ENCODE peak calls at places on chromosomes 5 and 9, in five cellular contexts. I is CD8-positive, alpha-beta memory T cell; C is mammary epithelial cell; A is Panc1; K is stomach. E is an unnamed sample.
A peak's percentile ranks its signal among the peaks of the same experiment; 100 is the strongest.

GRCh38 chr5:42632501-42632900 is 124.1 kb upstream of the CCDC152 start:
- DNase-seq in I (no peak), C (no peak), A (no peak), K (no peak), E (no peak)

GRCh38 chr5:173341911-173342535 is 13.8 kb upstream of the STC2 start:
- DNase-seq in I (no peak), C (no peak), A (no peak), K (no peak), E (no peak)

GRCh38 chr5:36692791-36693763 is 86.7 kb downstream of the SLC1A3 start:
- DNase-seq in I (no peak), C (peak; percentile 57), A (no peak), K (peak; percentile 72), E (no peak)

GRCh38 chr5:172146748-172147092 is 41.3 kb downstream of the STK10 start:
- DNase-seq in I (no peak), C (no peak), A (no peak), K (no peak), E (no peak)

GRCh38 chr5:92977766-92978555 is 603.1 kb downstream of the NR2F1-AS1 start:
- DNase-seq in I (no peak), C (no peak), A (no peak), K (no peak), E (no peak)

GRCh38 chr5:43389679-43390329 is 22.4 kb downstream of the CCL28 start:
- DNase-seq in I (peak; percentile 5), C (peak; percentile 86), A (peak; percentile 88), K (peak; percentile 53), E (peak; percentile 50)

GRCh38 chr9:3337515-3337914 is 188.3 kb downstream of the RFX3 start:
- DNase-seq in I (no peak), C (peak; percentile 75), A (no peak), K (no peak), E (no peak)

GRCh38 chr9:70159630-70160029 is 99.1 kb upstream of the SMC5 start:
- DNase-seq in I (no peak), C (no peak), A (no peak), K (no peak), E (no peak)

GRCh38 chr9:116142706-116143492 is 10.7 kb upstream of the PAPPA start:
- DNase-seq in I (no peak), C (peak; percentile 61), A (no peak), K (no peak), E (no peak)

GRCh38 chr9:81380504-81380903 is 308.8 kb downstream of the TLE1 start:
- DNase-seq in I (no peak), C (no peak), A (no peak), K (no peak), E (no peak)

GRCh38 chr5:154756871-154757646 is 1.9 kb downstream of the LARP1 start:
- DNase-seq in I (peak; percentile 28), C (peak; percentile 29), A (no peak), K (peak; percentile 48), E (peak; percentile 34)

GRCh38 chr5:112799661-112800060 is 61.4 kb upstream of the SRP19 start:
- DNase-seq in I (no peak), C (no peak), A (no peak), K (no peak), E (no peak)

GRCh38 chr5:42487821-42488220 is 64.6 kb downstream of the GHR start:
- DNase-seq in I (no peak), C (no peak), A (no peak), K (no peak), E (no peak)

GRCh38 chr5:138824924-138825863 is 49.9 kb downstream of the LRRTM2 start:
- DNase-seq in I (no peak), C (no peak), A (no peak), K (no peak), E (peak; percentile 7)

GRCh38 chr9:969693-970309 is 6.7 kb upstream of the DMRT3 start:
- DNase-seq in I (no peak), C (no peak), A (no peak), K (no peak), E (no peak)

GRCh38 chr5:178784391-178784790 is 53.9 kb upstream of the ZNF354A start:
- DNase-seq in I (no peak), C (no peak), A (no peak), K (no peak), E (no peak)

GRCh38 chr5:66810747-66811355 is 214.7 kb downstream of the MAST4 start:
- DNase-seq in I (no peak), C (no peak), A (no peak), K (no peak), E (no peak)

GRCh38 chr5:102762095-102762534 is 7.0 kb downstream of the PAM start:
- DNase-seq in I (no peak), C (peak; percentile 87), A (no peak), K (no peak), E (no peak)

GRCh38 chr5:101997235-101997634 is 298.8 kb downstream of the SLCO4C1 start:
- DNase-seq in I (no peak), C (no peak), A (no peak), K (no peak), E (no peak)

GRCh38 chr5:110896901-110897300 is 158.1 kb downstream of the SLC25A46 start:
- DNase-seq in I (no peak), C (peak; percentile 35), A (no peak), K (no peak), E (no peak)

GRCh38 chr9:15104826-15105420 is 194.7 kb upstream of the FREM1 start:
- DNase-seq in I (peak; percentile 3), C (peak; percentile 20), A (peak; percentile 25), K (no peak), E (peak; percentile 48)

GRCh38 chr9:13689925-13690324 is 410.4 kb upstream of the MPDZ start:
- DNase-seq in I (no peak), C (no peak), A (no peak), K (no peak), E (no peak)

GRCh38 chr9:100474082-100474949 is 1.4 kb downstream of the TMEFF1 start:
- DNase-seq in I (no peak), C (peak; percentile 9), A (no peak), K (no peak), E (no peak)

GRCh38 chr9:100473271-100474081 is 527 bp downstream of the TMEFF1 start:
- DNase-seq in I (no peak), C (peak; percentile 35), A (no peak), K (peak; percentile 26), E (peak; percentile 24)

GRCh38 chr9:100472725-100473261 is at the start of gene TMEFF1:
- DNase-seq in I (peak; percentile 6), C (peak; percentile 5), A (no peak), K (peak; percentile 30), E (peak; percentile 6)

GRCh38 chr9:100474950-100475276 is 2.0 kb downstream of the TMEFF1 start:
- DNase-seq in I (no peak), C (no peak), A (no peak), K (no peak), E (no peak)

DNA sequence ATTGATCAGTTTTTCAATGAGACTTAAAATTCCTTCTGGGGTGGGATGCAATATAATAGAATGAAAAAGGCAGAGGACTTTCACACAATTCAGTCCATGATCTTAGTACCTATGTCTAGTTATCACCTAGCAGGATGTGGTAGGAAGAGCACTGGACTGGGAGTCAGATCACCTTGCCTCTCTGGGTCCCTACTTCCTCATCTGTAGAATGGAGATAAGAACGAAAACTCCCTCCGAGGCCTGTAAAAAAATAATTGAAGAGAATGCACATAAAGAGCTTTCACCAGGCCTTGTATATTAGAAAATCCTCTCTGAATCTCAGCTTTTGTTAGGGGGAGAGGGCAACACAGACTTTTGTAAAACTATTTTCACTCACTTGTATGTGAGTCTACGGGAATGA is 681 bp upstream of the TMEFF1 start:
- DNase-seq in I (no peak), C (no peak), A (no peak), K (no peak), E (no peak)
- H3K4me3 ChIP-seq in I (no peak overlapping the region), C (no peak overlapping the region), A (peak overlapping the region; percentile 58), K (no peak overlapping the region), E (no peak overlapping the region)

DNA sequence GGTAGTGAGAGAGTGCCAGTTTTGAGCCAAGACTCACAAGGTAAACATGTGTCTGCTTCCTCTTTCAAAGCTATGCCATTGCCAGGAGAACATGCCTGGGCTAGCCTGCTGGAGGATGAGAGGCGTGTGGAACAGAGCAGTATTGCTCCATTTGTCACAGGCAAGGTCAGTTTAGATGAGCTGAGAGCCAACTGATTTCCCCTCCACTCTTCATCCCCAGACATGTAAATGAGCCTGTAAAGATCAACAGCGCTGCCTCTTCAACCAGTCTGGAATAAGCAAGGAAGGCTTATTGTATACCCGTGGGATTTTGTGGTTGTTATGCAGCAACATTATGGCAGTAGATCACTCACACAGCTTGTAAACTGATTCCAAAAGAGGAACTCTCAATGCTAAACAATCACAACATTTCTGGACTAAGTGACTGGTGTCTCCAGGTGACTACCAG is 8.2 kb upstream of the GDNF start:
- DNase-seq in I (no peak), C (peak; percentile 94), A (no peak), K (no peak), E (no peak)
- H3K27ac ChIP-seq in I (no peak overlapping the region), C (peak overlapping the region; percentile 52), A (no peak overlapping the region), K (no peak overlapping the region), E (no peak overlapping the region)

DNA sequence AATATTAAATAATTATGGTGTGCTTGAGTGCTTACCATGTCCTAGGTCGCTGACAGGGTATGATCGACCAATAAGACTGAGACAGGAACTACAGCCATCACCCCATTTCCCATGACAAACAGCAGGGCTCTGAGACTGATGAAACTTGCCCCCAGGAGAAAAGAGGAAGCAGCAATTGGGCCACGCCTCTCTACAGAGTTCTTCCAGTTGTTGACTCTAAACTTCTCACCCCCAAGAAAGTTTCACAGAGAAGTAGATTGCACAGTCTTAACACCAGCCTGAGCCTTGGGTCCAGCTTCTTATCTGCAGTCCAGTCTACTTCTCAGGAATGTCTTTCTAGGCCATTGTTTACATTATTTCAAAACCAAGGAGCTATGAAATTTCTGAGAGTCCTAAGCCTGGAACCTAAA is 182.2 kb upstream of the ANKRD55 start:
- DNase-seq in I (no peak), C (no peak), A (no peak), K (peak; percentile 52), E (no peak)
- H3K4me1 ChIP-seq in I (no peaks in the 10 kb centered on the region), C (peaks cover 5% of the 10 kb centered on the region), A (peaks cover 2% of the 10 kb centered on the region), K (peaks cover 11% of the 10 kb centered on the region), E (peaks cover 11% of the 10 kb centered on the region)

GRCh38 chr5:126395627-126396026 is 27.6 kb upstream of the GRAMD2B start:
- DNase-seq in I (no peak), C (no peak), A (no peak), K (no peak), E (no peak)
- H3K4me3 ChIP-seq in I (no peak overlapping the region), C (no peak overlapping the region), A (no peak overlapping the region), K (no peak overlapping the region), E (no peak overlapping the region)

GRCh38 chr5:121974261-121974660 is 12.5 kb downstream of the SRFBP1 start:
- DNase-seq in I (no peak), C (no peak), A (no peak), K (no peak), E (no peak)
- H3K27ac ChIP-seq in I (no peak overlapping the region), C (no peak overlapping the region), A (no peak overlapping the region), K (no peak overlapping the region), E (no peak overlapping the region)

E was measured in CD4-positive, alpha-beta memory T cell.